ENCODE peak calls at places on chromosomes 11 and 22, in nine cellular contexts. K, W, F, O, Z, U, T, J and H are unnamed samples. For H3K4me1 and H3K27me3, the result is how much of the 10 kb centered on the place peaks cover.

GRCh38 chr11:27926469-27926868 is 181.5 kb downstream of the KIF18A start:
- DNase-seq in K (no peak), W (no peak), F (no peak), O (no peak), Z (no peak), U (no peak), T (no peak), J (no peak), H (no peak)

GRCh38 chr11:14095882-14096281 is 133.4 kb downstream of the SPON1 start:
- DNase-seq in K (no peak), W (no peak), F (no peak), O (no peak), Z (no peak), U (no peak), T (no peak), J (no peak), H (no peak)

GRCh38 chr11:131671764-131672163 is 301.3 kb downstream of the NTM start:
- DNase-seq in K (no peak), W (no peak), F (peak), O (peak), Z (peak), U (no peak), T (no peak), J (no peak), H (no peak)

GRCh38 chr11:31690041-31690440 is 121.1 kb downstream of the PAX6 start:
- DNase-seq in K (no peak), W (no peak), F (no peak), O (no peak), Z (no peak), U (no peak), T (no peak), J (no peak), H (no peak)

GRCh38 chr11:19703211-19703610 is 9.4 kb upstream of the NAV2 start:
- DNase-seq in K (no peak), W (no peak), F (no peak), O (no peak), Z (no peak), U (no peak), T (no peak), J (no peak), H (no peak)

GRCh38 chr11:118929496-118930151 is 3.9 kb upstream of the BCL9L start:
- DNase-seq in K (peak), W (peak), F (peak), O (peak), Z (peak), U (peak), T (peak), J (no peak), H (no peak)

GRCh38 chr11:73308963-73309960 is 1.2 kb downstream of the ARHGEF17 start:
- DNase-seq in K (peak), W (peak), F (peak), O (peak), Z (peak), U (peak), T (peak), J (peak), H (no peak)

GRCh38 chr11:63761870-63762661 is 6.5 kb downstream of the ZFTA start:
- DNase-seq in K (peak), W (no peak), F (peak), O (peak), Z (no peak), U (no peak), T (no peak), J (peak), H (no peak)

GRCh38 chr22:46036558-46037408 is 59.8 kb upstream of the WNT7B start:
- DNase-seq in K (no peak), W (no peak), F (peak), O (peak), Z (peak), U (peak), T (no peak), J (peak), H (no peak)

GRCh38 chr11:25775608-25776007 is 556.3 kb upstream of the ANO3 start:
- DNase-seq in K (no peak), W (no peak), F (no peak), O (no peak), Z (no peak), U (no peak), T (no peak), J (no peak), H (no peak)

GRCh38 chr22:49224243-49224642 is 603.4 kb downstream of the BRD1 start:
- DNase-seq in K (no peak), W (no peak), F (no peak), O (no peak), Z (no peak), U (no peak), T (no peak), J (no peak), H (no peak)
- H3K4me1 ChIP-seq in K (under half), W (under half), F (under half), O (under half), Z (under half), U (under half), T (under half), J (under half), H (under half)

GRCh38 chr11:33884035-33884434 is 7.8 kb downstream of the LMO2 start:
- DNase-seq in K (no peak), W (no peak), F (no peak), O (no peak), Z (no peak), U (no peak), T (no peak), J (no peak), H (no peak)
- H3K27me3 ChIP-seq in K (under half), W (under half), F (under half), O (under half), Z (under half), U (under half), T (under half), J (under half), H (under half)

GRCh38 chr11:3782963-3783362 is 14.4 kb downstream of the NUP98 start:
- DNase-seq in K (no peak), W (no peak), F (no peak), O (no peak), Z (no peak), U (no peak), T (no peak), J (no peak), H (no peak)
- H3K4me1 ChIP-seq in K (under half), W (under half), F (under half), O (under half), Z (under half), U (half or more), T (under half), J (under half), H (under half)

GRCh38 chr11:125167292-125167953 is 2.9 kb downstream of the PKNOX2 start:
- DNase-seq in K (peak), W (no peak), F (peak), O (peak), Z (peak), U (no peak), T (no peak), J (peak), H (no peak)
- H3K27me3 ChIP-seq in K (under half), W (under half), F (under half), O (under half), Z (under half), U (under half), T (under half), J (under half), H (under half)

GRCh38 chr22:38750104-38750503 is 5.7 kb downstream of the SUN2 start:
- DNase-seq in K (no peak), W (no peak), F (no peak), O (no peak), Z (no peak), U (no peak), T (no peak), J (no peak), H (no peak)
- H3K4me1 ChIP-seq in K (under half), W (under half), F (under half), O (under half), Z (under half), U (half or more), T (under half), J (under half), H (under half)

DNA sequence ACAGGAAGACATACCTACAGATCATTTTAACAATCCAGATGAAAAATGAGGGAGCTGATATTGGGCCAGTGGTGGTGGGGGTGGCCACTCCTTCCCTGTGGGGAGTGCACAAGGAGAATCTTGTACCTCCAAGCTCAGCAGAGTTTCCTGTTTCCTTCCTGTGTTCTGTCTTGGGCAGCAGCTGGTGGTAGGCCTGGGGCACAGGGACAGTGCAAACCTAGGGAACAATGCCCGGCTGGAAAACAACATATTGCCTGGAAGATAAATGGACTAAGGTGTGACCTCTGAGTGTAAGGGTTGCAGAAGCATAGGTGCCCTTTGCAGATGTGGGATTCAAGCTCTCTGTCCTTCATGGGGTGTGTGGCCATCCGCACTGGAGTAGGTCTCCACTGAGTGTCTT is 5.8 kb upstream of the JAM3 start:
- DNase-seq in K (no peak), W (no peak), F (no peak), O (no peak), Z (peak), U (no peak), T (no peak), J (no peak), H (no peak)
- H3K27me3 ChIP-seq in K (under half), W (under half), F (under half), O (under half), Z (under half), U (under half), T (under half), J (under half), H (under half)

DNA sequence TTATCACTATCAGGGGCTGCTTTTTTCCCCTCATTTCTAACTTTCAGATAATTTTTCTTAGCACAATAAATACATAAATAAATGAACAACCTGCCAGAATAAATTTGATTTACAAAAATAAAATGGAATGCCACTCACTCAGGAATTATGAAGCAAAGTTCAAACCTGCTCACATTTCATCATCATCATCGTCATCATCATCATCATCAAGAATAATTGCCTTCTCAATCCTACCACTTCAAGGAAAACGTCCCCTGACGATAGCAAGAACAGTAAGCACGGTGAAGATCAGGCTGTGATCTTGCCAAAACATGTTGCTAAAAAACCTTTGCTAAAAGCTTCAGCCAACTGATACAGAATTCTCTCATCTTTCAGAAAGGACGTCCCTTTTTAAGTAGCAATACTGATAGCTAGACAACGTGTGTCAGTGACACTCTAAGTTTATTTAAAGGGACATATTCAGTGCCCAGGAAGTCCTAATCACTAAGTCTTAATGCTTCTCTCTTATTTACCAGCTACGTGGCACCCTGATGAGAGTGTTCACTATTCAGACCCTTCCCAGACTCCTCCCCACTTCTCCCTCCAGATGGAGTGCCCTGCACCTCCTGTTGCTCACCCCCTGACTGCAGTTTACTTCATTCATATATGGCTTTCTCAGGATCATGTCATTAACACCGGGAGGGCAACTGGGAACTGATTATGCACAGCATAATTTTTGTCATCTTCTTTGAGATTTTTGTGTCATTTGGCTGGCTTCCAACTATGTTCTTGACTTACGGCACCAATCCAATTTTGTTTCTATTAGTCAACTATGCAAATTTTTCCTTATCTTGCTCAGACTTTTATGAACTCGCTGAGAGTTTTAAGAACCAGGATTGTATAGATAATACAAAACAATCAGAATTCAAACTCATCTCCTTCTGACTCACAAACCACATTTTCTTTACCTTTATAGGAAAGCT is 200.1 kb upstream of the GUCY1A2 start:
- DNase-seq in K (no peak), W (no peak), F (peak), O (peak), Z (no peak), U (no peak), T (no peak), J (no peak), H (no peak)
- H3K4me1 ChIP-seq in K (under half), W (under half), F (under half), O (under half), Z (under half), U (under half), T (under half), J (under half), H (under half)

DNA sequence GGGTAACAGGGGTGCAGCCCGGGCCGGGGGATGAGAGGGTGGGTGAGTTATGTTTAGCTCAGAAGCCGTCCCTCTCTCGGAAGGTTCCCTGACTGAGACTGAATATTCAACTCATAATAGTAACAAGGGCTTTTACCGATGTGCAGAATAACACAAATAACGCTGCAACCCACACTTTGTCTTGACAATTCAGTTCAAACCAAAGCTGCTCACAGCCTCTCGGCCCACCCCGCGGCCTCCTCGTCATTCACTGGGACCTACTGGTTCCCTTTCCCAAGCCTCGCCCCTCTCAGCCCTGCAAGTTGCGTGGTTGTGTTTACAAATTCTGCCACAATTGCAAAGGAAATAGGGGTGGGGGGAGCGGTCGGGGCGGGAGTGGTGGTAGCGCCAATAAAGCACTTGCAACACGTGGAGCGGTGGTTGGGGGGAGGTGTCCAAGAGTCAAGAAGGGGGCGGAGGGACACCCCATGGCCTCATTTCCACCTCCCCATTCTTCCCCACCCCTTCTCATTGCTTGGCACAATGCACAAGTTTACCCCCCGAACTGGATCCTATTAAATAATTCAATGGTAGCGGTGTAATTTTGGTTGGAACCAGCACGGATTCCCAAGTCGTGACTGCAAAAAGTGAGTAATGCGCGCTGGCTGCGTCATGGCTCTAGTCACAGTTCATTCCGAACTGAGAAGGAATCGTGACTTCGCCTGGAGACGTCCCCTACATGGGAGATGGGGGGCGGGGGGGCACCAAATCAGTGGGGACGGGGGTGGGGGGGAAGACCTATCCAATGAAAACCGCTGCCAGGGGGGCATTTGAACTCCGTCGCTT is 102.0 kb upstream of the HSD17B12 start:
- DNase-seq in K (no peak), W (no peak), F (no peak), O (no peak), Z (no peak), U (no peak), T (no peak), J (no peak), H (no peak)
- H3K27me3 ChIP-seq in K (under half), W (under half), F (half or more), O (half or more), Z (under half), U (under half), T (under half), J (half or more), H (half or more)

GRCh38 chr11:86039094-86039493 is 29.8 kb downstream of the PICALM start:
- DNase-seq in K (no peak), W (no peak), F (no peak), O (no peak), Z (no peak), U (no peak), T (no peak), J (no peak), H (no peak)
- H3K4me1 ChIP-seq in K (half or more), W (under half), F (under half), O (under half), Z (under half), U (half or more), T (under half), J (under half), H (under half)

DNA sequence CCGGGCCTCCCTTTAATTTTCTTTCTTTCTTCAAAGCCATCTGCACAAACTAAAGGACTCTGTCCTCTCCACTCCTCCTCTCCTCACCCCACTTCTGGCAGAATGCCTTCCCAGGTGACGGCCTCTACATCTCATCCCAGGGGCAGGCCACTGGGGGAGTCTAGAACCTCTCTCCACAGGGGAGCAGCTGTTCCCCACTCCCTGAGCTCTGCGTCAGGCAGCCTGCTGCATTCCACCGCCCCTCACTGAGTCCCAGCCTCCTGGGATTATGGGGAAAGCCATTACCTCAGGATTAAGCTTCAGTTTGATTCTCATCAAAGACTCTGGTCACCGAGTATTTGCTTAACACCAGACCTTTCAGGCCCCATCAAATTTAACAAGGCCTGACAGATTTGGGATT is 405.9 kb downstream of the NXPE2 start:
- DNase-seq in K (no peak), W (no peak), F (no peak), O (peak), Z (no peak), U (no peak), T (no peak), J (no peak), H (no peak)
- H3K27me3 ChIP-seq in K (under half), W (under half), F (under half), O (under half), Z (under half), U (under half), T (under half), J (under half), H (under half)